ENCODE peak calls at places on chromosomes 13 and 19, in eight cellular contexts. K is thoracic aorta; N is small intestine; I is lung; U is CD8-positive, alpha-beta memory T cell; M is mammary epithelial cell; Z is upper lobe of right lung; Q is body of pancreas. X is an unnamed sample.
A peak's percentile ranks its signal among the peaks of the same experiment; 100 is the strongest.

GRCh38 chr13:39327080-39327479 is 275.9 kb downstream of the LHFPL6 start:
- DNase-seq in K (no peak), N (no peak), I (no peak), U (no peak), M (no peak), Z (no peak), Q (no peak), X (no peak)

GRCh38 chr13:82571653-82572052 is 1310.6 kb downstream of the SLITRK1 start:
- DNase-seq in K (no peak), N (no peak), I (no peak), U (no peak), M (no peak), Z (no peak), Q (no peak), X (no peak)

GRCh38 chr19:47895165-47895782 is 9.2 kb upstream of the SULT2A1 start:
- DNase-seq in K (no peak), N (no peak), I (no peak), U (no peak), M (no peak), Z (no peak), Q (no peak), X (no peak)

GRCh38 chr13:109788372-109789195 is 2.2 kb upstream of the IRS2 start:
- DNase-seq in K (no peak), N (no peak), I (no peak), U (no peak), M (no peak), Z (no peak), Q (no peak), X (no peak)

GRCh38 chr13:27122036-27122435 is 49.6 kb downstream of the USP12 start:
- DNase-seq in K (no peak), N (no peak), I (no peak), U (no peak), M (no peak), Z (no peak), Q (no peak), X (no peak)

GRCh38 chr13:96034662-96035061 is 18.5 kb downstream of the UGGT2 start:
- DNase-seq in K (no peak), N (no peak), I (no peak), U (no peak), M (no peak), Z (no peak), Q (peak; percentile 81), X (peak; percentile 90)

GRCh38 chr13:111490611-111491010 is 170.2 kb downstream of the TEX29 start:
- DNase-seq in K (no peak), N (no peak), I (no peak), U (no peak), M (no peak), Z (peak; percentile 21), Q (no peak), X (peak; percentile 16)

GRCh38 chr13:106416645-106417044 is 118.8 kb downstream of the EFNB2 start:
- DNase-seq in K (no peak), N (peak; percentile 5), I (no peak), U (no peak), M (no peak), Z (no peak), Q (no peak), X (no peak)

GRCh38 chr19:1566392-1567115 is 1.6 kb downstream of the MEX3D start:
- DNase-seq in K (no peak), N (peak; percentile 35), I (peak; percentile 71), U (no peak), M (peak; percentile 77), Z (peak; percentile 82), Q (peak; percentile 66), X (peak; percentile 71)

GRCh38 chr13:29472317-29472961 is 123.0 kb downstream of the SLC7A1 start:
- DNase-seq in K (no peak), N (peak; percentile 51), I (no peak), U (peak; percentile 6), M (peak; percentile 29), Z (no peak), Q (peak; percentile 61), X (peak; percentile 47)

GRCh38 chr19:46115396-46116109 is 8.9 kb downstream of the IGFL3 start:
- DNase-seq in K (no peak), N (no peak), I (no peak), U (no peak), M (peak; percentile 97), Z (no peak), Q (peak; percentile 14), X (no peak)

GRCh38 chr19:55091955-55092354 is 16.3 kb downstream of the EPS8L1 start:
- DNase-seq in K (no peak), N (no peak), I (no peak), U (no peak), M (no peak), Z (no peak), Q (no peak), X (no peak)

DNA sequence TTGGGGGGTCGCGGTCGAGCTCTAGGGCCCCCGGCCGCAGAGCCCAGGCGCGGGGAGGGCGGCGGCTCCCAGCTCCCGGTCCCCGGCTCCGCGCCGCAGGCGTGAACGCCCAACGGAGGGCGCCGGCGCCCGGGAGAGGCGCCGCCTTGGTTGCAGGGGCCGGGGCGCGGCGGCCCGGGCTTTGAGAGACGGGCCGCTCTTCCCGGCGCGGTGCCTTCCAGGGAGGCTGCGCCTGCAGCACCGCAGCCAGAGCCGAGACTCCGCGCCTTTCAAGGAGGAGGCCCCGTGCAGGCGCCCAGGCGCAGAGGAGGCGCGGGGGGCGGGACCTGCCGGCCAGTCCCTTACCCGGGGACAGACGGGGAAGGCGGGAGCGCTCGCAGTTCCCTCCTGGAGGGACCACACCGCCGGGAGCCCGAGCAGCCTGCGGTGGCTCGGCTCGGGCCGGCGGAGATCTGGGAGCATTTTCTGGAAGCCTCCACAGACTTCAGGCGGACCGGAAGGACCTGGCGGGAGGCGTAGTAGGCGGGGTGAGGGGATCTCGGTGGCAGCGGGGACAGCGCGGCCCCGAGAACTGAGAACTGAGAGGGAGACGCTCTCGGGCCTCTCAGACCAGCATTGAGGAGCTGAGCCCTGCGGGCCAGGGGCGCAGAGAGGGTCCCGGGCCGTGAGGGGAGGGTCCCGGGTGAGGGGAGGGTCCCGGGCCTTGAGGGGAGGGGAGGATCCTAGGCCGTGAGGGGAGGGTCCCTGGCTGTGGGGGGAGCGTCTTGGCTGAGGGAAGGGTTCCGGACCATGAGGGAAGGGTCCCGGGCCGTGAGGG is 25.5 kb upstream of the MCF2L start:
- DNase-seq in K (no peak), N (peak; percentile 35), I (no peak), U (peak; percentile 7), M (peak; percentile 12), Z (peak; percentile 83), Q (peak; percentile 58), X (peak; percentile 61)
- H3K27ac ChIP-seq in K (no peak overlapping the region), N (peak overlapping the region; percentile 12), I (peak overlapping the region; percentile 83), U (no peak overlapping the region), M (no peak overlapping the region), Z (peak overlapping the region; percentile 63), Q (no peak overlapping the region), X (peak overlapping the region; percentile 37)

GRCh38 chr19:39419003-39419402 is 6.5 kb downstream of the PLEKHG2 start:
- DNase-seq in K (no peak), N (no peak), I (no peak), U (no peak), M (no peak), Z (no peak), Q (no peak), X (no peak)
- H3K36me3 ChIP-seq in K (peaks cover 69% of the 10 kb centered on the region), N (no peaks in the 10 kb centered on the region), I (peaks cover 32% of the 10 kb centered on the region), U (peaks cover 6% of the 10 kb centered on the region), M (peaks cover 11% of the 10 kb centered on the region), Z (peaks cover 10% of the 10 kb centered on the region), Q (no peaks in the 10 kb centered on the region), X (peaks cover 13% of the 10 kb centered on the region)

GRCh38 chr13:20704459-20705069 is 1.1 kb downstream of the IL17D start:
- DNase-seq in K (no peak), N (no peak), I (no peak), U (no peak), M (no peak), Z (no peak), Q (no peak), X (no peak)

GRCh38 chr13:20702530-20702929 is 969 bp upstream of the IL17D start:
- DNase-seq in K (no peak), N (peak; percentile 81), I (no peak), U (no peak), M (no peak), Z (no peak), Q (no peak), X (no peak)

GRCh38 chr13:20706661-20707060 is 3.2 kb downstream of the IL17D start:
- DNase-seq in K (no peak), N (no peak), I (no peak), U (no peak), M (no peak), Z (no peak), Q (no peak), X (no peak)

GRCh38 chr13:20702945-20703784 is at the start of gene IL17D:
- DNase-seq in K (no peak), N (peak; percentile 33), I (no peak), U (peak; percentile 29), M (peak; percentile 7), Z (peak; percentile 72), Q (peak; percentile 20), X (no peak)

DNA sequence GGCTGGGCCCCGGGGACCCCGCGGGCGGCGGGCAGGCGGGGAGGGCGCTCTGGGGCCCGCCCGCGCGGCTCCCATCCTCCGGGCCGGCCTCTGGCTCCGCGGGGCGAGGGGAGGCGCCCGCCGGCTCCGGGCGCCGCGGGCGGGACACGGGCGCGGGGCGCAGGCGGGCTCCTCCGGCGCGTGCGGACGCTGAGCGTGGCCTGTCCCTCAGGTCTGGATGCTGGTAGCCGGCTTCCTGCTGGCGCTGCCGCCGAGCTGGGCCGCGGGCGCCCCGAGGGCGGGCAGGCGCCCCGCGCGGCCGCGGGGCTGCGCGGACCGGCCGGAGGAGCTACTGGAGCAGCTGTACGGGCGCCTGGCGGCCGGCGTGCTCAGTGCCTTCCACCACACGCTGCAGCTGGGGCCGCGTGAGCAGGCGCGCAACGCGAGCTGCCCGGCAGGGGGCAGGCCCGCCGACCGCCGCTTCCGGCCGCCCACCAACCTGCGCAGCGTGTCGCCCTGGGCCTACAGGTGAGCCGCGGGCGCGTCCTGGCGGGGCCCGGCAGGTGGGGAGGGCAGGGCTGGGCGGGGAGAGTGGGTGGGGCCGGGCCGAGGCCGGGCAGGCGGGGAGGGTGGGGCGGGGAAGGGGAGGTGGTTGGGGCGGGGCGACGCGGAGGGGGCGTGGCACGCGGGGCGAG is 423 bp downstream of the IL17D start:
- DNase-seq in K (no peak), N (peak; percentile 88), I (peak; percentile 85), U (peak; percentile 67), M (peak; percentile 82), Z (peak; percentile 94), Q (peak; percentile 91), X (peak; percentile 84)
- H3K27ac ChIP-seq in K (no peak overlapping the region), N (no peak overlapping the region), I (no peak overlapping the region), U (no peak overlapping the region), M (no peak overlapping the region), Z (no peak overlapping the region), Q (no peak overlapping the region), X (no peak overlapping the region)

GRCh38 chr19:18422530-18423191 is 3.5 kb downstream of the SSBP4 start:
- DNase-seq in K (no peak), N (no peak), I (no peak), U (peak; percentile 48), M (no peak), Z (no peak), Q (no peak), X (no peak)

GRCh38 chr19:18419699-18420460 is 682 bp downstream of the SSBP4 start:
- DNase-seq in K (no peak), N (peak; percentile 61), I (no peak), U (peak; percentile 42), M (no peak), Z (peak; percentile 75), Q (peak; percentile 46), X (no peak)

GRCh38 chr19:18423258-18424020 is 4.2 kb downstream of the SSBP4 start:
- DNase-seq in K (no peak), N (peak; percentile 40), I (no peak), U (no peak), M (no peak), Z (no peak), Q (no peak), X (no peak)

GRCh38 chr19:18420931-18421330 is 1.7 kb downstream of the SSBP4 start:
- DNase-seq in K (no peak), N (no peak), I (no peak), U (no peak), M (no peak), Z (no peak), Q (no peak), X (no peak)

GRCh38 chr19:18421371-18421959 is 2.3 kb downstream of the SSBP4 start:
- DNase-seq in K (no peak), N (no peak), I (no peak), U (no peak), M (no peak), Z (no peak), Q (no peak), X (no peak)
- H3K36me3 ChIP-seq in K (no peaks in the 10 kb centered on the region), N (no peaks in the 10 kb centered on the region), I (no peaks in the 10 kb centered on the region), U (no peaks in the 10 kb centered on the region), M (no peaks in the 10 kb centered on the region), Z (no peaks in the 10 kb centered on the region), Q (no peaks in the 10 kb centered on the region), X (no peaks in the 10 kb centered on the region)

X was measured in stomach.